ENCODE peak calls at places on chromosomes 4 and X, in four cellular contexts. E is uterus, I is IMR-90, H is germinal center. A is an unnamed sample.

GRCh38 chrX:40081679-40082068 is 16.1 kb downstream of the BCOR start:
- DNase-seq in E (no peak), I (no peak), H (no peak), A (no peak)

GRCh38 chrX:46444011-46444410 is 101.2 kb downstream of the ZNF674 start:
- DNase-seq in E (no peak), I (peak), H (no peak), A (no peak)

GRCh38 chr4:34516524-34516923 is 1727.8 kb downstream of the ARAP2 start:
- DNase-seq in E (no peak), I (no peak), H (no peak), A (no peak)

GRCh38 chr4:22514431-22514830 is 1.4 kb downstream of the ADGRA3 start:
- DNase-seq in E (no peak), I (peak), H (no peak), A (no peak)

GRCh38 chr4:78569291-78569821 is 17.8 kb downstream of the ANXA3 start:
- DNase-seq in E (no peak), I (peak), H (no peak), A (no peak)

GRCh38 chr4:3786196-3786869 is 20.1 kb downstream of the ADRA2C start:
- DNase-seq in E (no peak), I (no peak), H (no peak), A (no peak)

GRCh38 chr4:142044271-142044670 is 407.9 kb downstream of the IL15 start:
- DNase-seq in E (no peak), I (peak), H (no peak), A (no peak)

GRCh38 chr4:140807491-140808257 is 51.5 kb upstream of the TBC1D9 start:
- DNase-seq in E (no peak), I (peak), H (peak), A (no peak)

GRCh38 chrX:106608016-106608415 is 3.8 kb upstream of the RADX start:
- DNase-seq in E (no peak), I (no peak), H (no peak), A (no peak)

GRCh38 chr4:7649741-7650531 is 215.2 kb upstream of the PSAPL1 start:
- DNase-seq in E (no peak), I (peak), H (no peak), A (peak)

GRCh38 chr4:38115601-38116000 is 155.4 kb downstream of the PTTG2 start:
- DNase-seq in E (no peak), I (no peak), H (no peak), A (no peak)

GRCh38 chrX:149286940-149287349 is 218.2 kb downstream of the IDS start:
- DNase-seq in E (no peak), I (peak), H (peak), A (peak)

GRCh38 chrX:675896-676295 is 45.3 kb downstream of the SHOX start:
- DNase-seq in E (no peak), I (no peak), H (no peak), A (no peak)

GRCh38 chrX:68372665-68373064 is 60.6 kb downstream of the OPHN1 start:
- DNase-seq in E (no peak), I (no peak), H (no peak), A (no peak)

GRCh38 chr4:105092356-105092755 is 54.3 kb upstream of the TET2 start:
- DNase-seq in E (peak), I (peak), H (no peak), A (no peak)

GRCh38 chrX:100635040-100635439 is 1.6 kb downstream of the TSPAN6 start:
- DNase-seq in E (no peak), I (no peak), H (no peak), A (no peak)

GRCh38 chr4:44070843-44071242 is 377.8 kb downstream of the KCTD8 start:
- DNase-seq in E (no peak), I (no peak), H (no peak), A (no peak)

GRCh38 chr4:42048394-42048793 is 58.1 kb downstream of the SLC30A9 start:
- DNase-seq in E (no peak), I (peak), H (no peak), A (no peak)

GRCh38 chrX:101958139-101958538 is 26.3 kb upstream of the ZMAT1 start:
- DNase-seq in E (no peak), I (peak), H (no peak), A (no peak)

GRCh38 chrX:37060999-37061398 is 52.8 kb downstream of the FAM47C start:
- DNase-seq in E (no peak), I (peak), H (peak), A (no peak)

GRCh38 chr4:165464813-165465381 is 86.1 kb downstream of the CPE start:
- DNase-seq in E (no peak), I (peak), H (peak), A (no peak)

GRCh38 chrX:12898073-12898472 is 8.3 kb upstream of the TLR8 start:
- DNase-seq in E (no peak), I (no peak), H (no peak), A (no peak)

GRCh38 chr4:43251760-43252317 is 359.3 kb downstream of the GRXCR1 start:
- DNase-seq in E (no peak), I (peak), H (no peak), A (no peak)

GRCh38 chrX:48520455-48520854 is 1.2 kb upstream of the EBP start:
- DNase-seq in E (no peak), I (no peak), H (no peak), A (no peak)